ENCODE peak calls at places on chromosomes 4 and X, in ten cellular contexts. H, Z, D, O, C, Y, X, A, V and Q are unnamed samples.

GRCh38 chrX:119502727-119503483 is 34.7 kb downstream of the SLC25A5 start:
- DNase-seq in O (no peak), Z (no peak), D (no peak), V (no peak), C (no peak), H (no peak), Y (peak; percentile 85), X (peak; percentile 60), A (peak; percentile 87), Q (no peak)

GRCh38 chrX:66672106-66672505 is 33.2 kb upstream of the EDA2R start:
- DNase-seq in D (no peak), A (no peak), V (no peak), Y (no peak), X (peak; percentile 40), O (no peak), C (no peak), H (no peak), Z (no peak), Q (no peak)

GRCh38 chr4:110637408-110638131 is 14.7 kb upstream of the PITX2 start:
- DNase-seq in Z (no peak), A (no peak), D (peak; percentile 35), C (peak; percentile 72), O (no peak), Y (no peak), H (no peak), V (no peak), X (no peak), Q (peak; percentile 59)

GRCh38 chrX:13418126-13419091 is 98.6 kb upstream of the ATXN3L start:
- DNase-seq in C (no peak), X (peak; percentile 48), O (no peak), A (no peak), Z (no peak), Y (no peak), V (no peak), D (no peak), H (no peak), Q (no peak)

GRCh38 chrX:2764766-2765666 is 13.2 kb downstream of the XG start:
- DNase-seq in H (no peak), A (no peak), Z (no peak), D (no peak), C (no peak), V (no peak), O (no peak), Y (no peak), X (no peak), Q (no peak)

GRCh38 chrX:131830400-131831184 is 192.5 kb upstream of the STK26 start:
- DNase-seq in Z (peak; percentile 95), X (peak; percentile 68), A (peak; percentile 74), C (peak; percentile 73), D (peak; percentile 76), H (peak; percentile 22), Y (peak; percentile 74), O (peak; percentile 21), V (peak; percentile 78), Q (peak; percentile 70)

GRCh38 chr4:128358903-128359260 is 71.3 kb upstream of the PGRMC2 start:
- DNase-seq in H (no peak), C (no peak), X (no peak), V (no peak), D (no peak), A (no peak), O (no peak), Y (no peak), Z (no peak), Q (no peak)

GRCh38 chrX:140733766-140734342 is 24.3 kb downstream of the LINC00632 start:
- DNase-seq in Y (no peak), H (no peak), C (peak; percentile 11), Z (peak; percentile 45), X (peak; percentile 68), D (peak; percentile 17), A (peak; percentile 2), V (no peak), O (peak; percentile 23), Q (peak; percentile 16)

GRCh38 chr4:12651876-12652275 is 832.3 kb downstream of the RAB28 start:
- DNase-seq in C (no peak), Y (no peak), X (no peak), V (no peak), D (no peak), O (no peak), A (no peak), H (no peak), Z (no peak), Q (no peak)

GRCh38 chr4:153326513-153326912 is 18.0 kb upstream of the MND1 start:
- DNase-seq in H (no peak), C (no peak), O (no peak), X (peak; percentile 81), A (peak; percentile 40), D (no peak), Y (peak; percentile 16), Z (no peak), V (no peak), Q (no peak)

GRCh38 chrX:31609130-31609529 is 537.3 kb upstream of the FTHL17 start:
- DNase-seq in H (no peak), O (no peak), Y (no peak), D (no peak), X (peak; percentile 87), V (no peak), Z (no peak), A (no peak), C (no peak), Q (no peak)

GRCh38 chr4:113452868-113453620 is 308.5 kb downstream of the CAMK2D start:
- DNase-seq in V (no peak), X (peak; percentile 41), O (no peak), C (peak; percentile 53), A (no peak), D (peak; percentile 54), H (no peak), Y (no peak), Z (peak; percentile 35), Q (no peak)

GRCh38 chr4:8428288-8429097 is 12.0 kb downstream of the ACOX3 start:
- DNase-seq in D (peak; percentile 97), C (peak; percentile 93), Z (peak; percentile 92), V (peak; percentile 90), O (peak; percentile 96), A (peak; percentile 91), H (peak; percentile 76), X (peak; percentile 76), Y (peak; percentile 92), Q (peak; percentile 97)
- TF ChIP-seq CTCF in D (peak; percentile 53), C (no peak), Z (peak; percentile 58), V (peak; percentile 4), O (peak; percentile 6), A (peak; percentile 26), H (no peak), X (peak; percentile 47), Y (no peak), Q (peak; percentile 54)

DNA sequence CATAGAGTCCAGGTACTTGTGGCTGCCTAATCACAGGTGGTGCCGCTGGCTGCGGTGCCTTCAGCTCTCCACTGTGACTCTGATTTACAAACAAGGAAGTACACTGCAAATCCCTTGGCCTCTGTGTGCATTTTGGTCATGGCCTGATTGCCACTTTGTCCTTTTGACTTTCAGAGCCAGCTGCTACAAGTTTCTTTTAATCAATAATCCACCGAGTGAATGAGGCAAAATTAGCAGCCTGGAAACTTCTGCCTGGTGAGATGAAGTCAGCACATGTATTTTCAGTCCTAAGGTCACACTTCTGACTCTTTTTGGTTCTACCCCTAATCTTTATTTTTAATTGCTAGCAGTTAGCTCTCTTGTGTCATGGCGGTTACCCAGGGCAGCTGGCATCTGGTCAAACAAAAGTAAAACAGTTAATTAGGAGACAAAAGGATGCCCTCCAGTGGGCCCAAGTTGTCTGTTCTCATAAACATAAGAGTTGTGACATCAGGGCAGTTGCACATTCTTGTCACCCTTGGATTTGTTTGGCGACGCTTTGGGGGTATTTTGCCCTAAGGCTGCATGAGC is 62.3 kb upstream of the LNX1 start:
- DNase-seq in D (no peak), V (no peak), H (no peak), X (peak; percentile 35), Y (peak; percentile 38), A (peak; percentile 10), Z (no peak), C (no peak), O (no peak), Q (no peak)
- TF ChIP-seq CTCF in D (no peak), V (no peak), H (no peak), X (no peak), Y (no peak), A (no peak), Z (no peak), C (no peak), O (no peak), Q (no peak)

GRCh38 chrX:47643926-47644325 is 6.4 kb downstream of the ELK1 start:
- DNase-seq in Z (peak; percentile 51), X (peak; percentile 47), H (no peak), D (no peak), O (no peak), V (no peak), A (no peak), Y (no peak), C (no peak), Q (no peak)
- TF ChIP-seq CTCF in Z (peak; percentile 55), X (peak; percentile 46), H (no peak), D (peak; percentile 17), O (peak; percentile 25), V (peak; percentile 10), A (no peak), Y (no peak), C (no peak), Q (no peak)

GRCh38 chr4:69064391-69064790 is 31.9 kb upstream of the UGT2B7 start:
- DNase-seq in X (no peak), H (no peak), O (no peak), V (no peak), Y (no peak), C (no peak), D (no peak), Z (no peak), A (no peak), Q (no peak)

GRCh38 chr4:69057620-69058409 is 38.5 kb upstream of the UGT2B7 start:
- DNase-seq in V (no peak), H (no peak), O (peak; percentile 22), D (no peak), A (peak; percentile 52), X (no peak), Z (peak; percentile 5), Y (no peak), C (peak; percentile 20), Q (no peak)

GRCh38 chr4:69058410-69059059 is 37.7 kb upstream of the UGT2B7 start:
- DNase-seq in O (no peak), H (no peak), X (no peak), V (no peak), D (no peak), Z (no peak), C (no peak), A (peak; percentile 32), Y (no peak), Q (no peak)

GRCh38 chr4:69056921-69057562 is 39.2 kb upstream of the UGT2B7 start:
- DNase-seq in X (no peak), C (no peak), D (no peak), V (no peak), A (no peak), Y (no peak), H (no peak), O (no peak), Z (no peak), Q (no peak)

DNA sequence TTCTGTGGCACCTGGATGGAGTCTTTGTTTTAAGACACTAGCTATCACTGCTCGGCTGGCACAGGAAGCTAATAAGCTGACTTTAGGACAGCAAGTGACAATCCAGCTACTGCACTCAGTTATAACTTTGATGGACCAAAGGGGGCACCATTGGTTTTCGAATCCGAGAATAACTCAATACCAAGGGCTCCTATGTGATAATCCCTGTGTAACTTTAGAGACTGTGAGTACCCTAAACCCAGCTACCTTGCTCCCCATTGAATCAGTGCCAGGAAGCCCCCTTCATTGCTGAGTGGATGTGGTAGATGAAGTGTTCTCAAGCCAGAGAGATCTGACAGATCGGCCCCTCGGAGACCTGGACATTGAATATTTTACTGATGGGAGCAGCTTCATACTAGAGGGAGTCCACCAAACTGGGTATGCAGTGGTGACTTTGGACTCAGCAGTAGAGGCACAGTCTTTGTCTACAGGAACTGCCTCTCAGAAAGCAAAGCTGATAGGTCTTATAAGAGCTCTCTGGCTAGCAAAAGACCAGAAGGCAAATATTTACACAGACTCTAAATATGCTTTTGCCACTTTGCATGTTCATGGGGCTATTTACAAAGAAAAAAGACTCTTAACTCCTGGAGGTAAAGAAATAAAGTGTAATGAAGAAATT is 35.5 kb upstream of the UGT2B7 start:
- DNase-seq in H (no peak), C (no peak), Y (no peak), X (peak; percentile 23), V (no peak), Z (no peak), D (no peak), O (no peak), A (no peak), Q (no peak)
- TF ChIP-seq CTCF in H (no peak), C (no peak), Y (no peak), X (peak; percentile 10), V (no peak), Z (no peak), D (no peak), O (no peak), A (no peak), Q (no peak)